ENCODE peak calls at places on chromosomes 5 and 9, in six cellular contexts. M is COR-L47, E is ureter, C is NCI-H82, J is NCI-H460, I is nucleus accumbens. O is an unnamed sample.

GRCh38 chr5:1507961-1508678 is 15.6 kb downstream of the LPCAT1 start:
- DNase-seq in C (no peak), E (no peak), J (no peak), I (no peak), M (no peak), O (peak; percentile 11)

GRCh38 chr5:61245936-61246335 is 83.7 kb upstream of the SMIM15 start:
- DNase-seq in C (no peak), M (no peak), I (no peak), J (no peak), E (no peak), O (no peak)

GRCh38 chr5:16871746-16872339 is 64.2 kb downstream of the MYO10 start:
- DNase-seq in C (no peak), I (no peak), E (no peak), M (no peak), J (no peak), O (no peak)

GRCh38 chr9:77708416-77708815 is 60.3 kb upstream of the GNA14 start:
- DNase-seq in I (no peak), J (no peak), M (no peak), E (no peak), C (no peak), O (no peak)

GRCh38 chr9:137404971-137405584 is 17.9 kb downstream of the EXD3 start:
- DNase-seq in M (no peak), I (no peak), C (no peak), E (no peak), J (no peak), O (no peak)

GRCh38 chr5:56003633-56004032 is 8.9 kb upstream of the IL6ST start:
- DNase-seq in C (no peak), E (no peak), M (no peak), J (no peak), I (no peak), O (no peak)

GRCh38 chr5:73673161-73673591 is 47.2 kb downstream of the ARHGEF28 start:
- DNase-seq in J (peak; percentile 45), E (no peak), M (no peak), C (no peak), I (no peak), O (no peak)

GRCh38 chr9:36165766-36166149 is 3.4 kb upstream of the CCIN start:
- DNase-seq in I (no peak), J (no peak), E (no peak), M (no peak), C (no peak), O (no peak)

GRCh38 chr5:1037123-1037670 is 28.6 kb downstream of the NKD2 start:
- DNase-seq in J (no peak), M (peak; percentile 30), C (no peak), E (no peak), I (no peak), O (peak; percentile 21)

GRCh38 chr9:95757483-95757882 is 118.0 kb upstream of the ERCC6L2 start:
- DNase-seq in I (no peak), C (no peak), E (no peak), M (no peak), J (no peak), O (no peak)

GRCh38 chr9:71303351-71303750 is 181.9 kb upstream of the TRPM3 start:
- DNase-seq in I (no peak), C (no peak), E (no peak), M (no peak), J (no peak), O (no peak)

GRCh38 chr5:132012385-132013005 is 1.0 kb upstream of the ACSL6 start:
- DNase-seq in I (no peak), J (no peak), C (no peak), E (peak; percentile 51), M (no peak), O (peak; percentile 43)

GRCh38 chr9:72800326-72800994 is 152.4 kb downstream of the ALDH1A1 start:
- DNase-seq in J (no peak), C (peak; percentile 3), M (no peak), I (no peak), E (no peak), O (no peak)

GRCh38 chr9:104604801-104605200 is 626 bp downstream of the OR13C2 start:
- DNase-seq in M (no peak), I (no peak), C (no peak), J (no peak), E (no peak), O (no peak)

GRCh38 chr9:124022201-124023121 is 10.9 kb downstream of the LHX2 start:
- DNase-seq in I (no peak), M (no peak), C (no peak), E (no peak), J (no peak), O (no peak)

GRCh38 chr5:107668154-107668932 is 2.4 kb downstream of the EFNA5 start:
- DNase-seq in E (no peak), I (no peak), C (no peak), J (no peak), M (no peak), O (no peak)

GRCh38 chr9:7210854-7211637 is 453.3 kb downstream of the KDM4C start:
- DNase-seq in M (no peak), I (no peak), J (no peak), C (no peak), E (no peak), O (no peak)

GRCh38 chr9:106862946-106863740 is at the start of gene ZNF462:
- DNase-seq in M (peak; percentile 31), I (no peak), E (peak; percentile 62), J (peak; percentile 46), C (peak; percentile 78), O (peak; percentile 35)

GRCh38 chr5:124333295-124333979 is 413.0 kb downstream of the ZNF608 start:
- DNase-seq in E (no peak), J (no peak), I (no peak), C (no peak), M (no peak), O (no peak)